ENCODE peak calls at places on chromosomes 11 and 22, in six cellular contexts. One of them, this sample, is unnamed.

GRCh38 chr22:29149841-29150555 is 55.7 kb upstream of the EMID1 start:
- DNase-seq in neuronal stem cell: no peak
- DNase-seq in iris pigment epithelial cell: no peak
- DNase-seq in NCI-H1048: no peak
- DNase-seq in EL: no peak
- DNase-seq in cardiac muscle cell: no peak
- DNase-seq in this sample: no peak

GRCh38 chr11:128506384-128506783 is 81.0 kb downstream of the ETS1 start:
- DNase-seq in iris pigment epithelial cell: no peak
- DNase-seq in cardiac muscle cell: no peak
- DNase-seq in NCI-H1048: no peak
- DNase-seq in EL: no peak
- DNase-seq in neuronal stem cell: no peak
- DNase-seq in this sample: no peak

GRCh38 chr22:44443641-44444235 is 54.3 kb downstream of the RTL6 start:
- DNase-seq in NCI-H1048: no peak
- DNase-seq in EL: no peak
- DNase-seq in neuronal stem cell: no peak
- DNase-seq in cardiac muscle cell: no peak
- DNase-seq in iris pigment epithelial cell: no peak
- DNase-seq in this sample: no peak

GRCh38 chr11:76629133-76629852 is 41.3 kb downstream of the LRRC32 start:
- DNase-seq in iris pigment epithelial cell: peak; percentile 95
- DNase-seq in EL: peak; percentile 63
- DNase-seq in neuronal stem cell: no peak
- DNase-seq in cardiac muscle cell: peak; percentile 94
- DNase-seq in NCI-H1048: no peak
- DNase-seq in this sample: no peak

GRCh38 chr22:42939941-42940653 is 74.9 kb downstream of the PACSIN2 start:
- DNase-seq in NCI-H1048: no peak
- DNase-seq in neuronal stem cell: no peak
- DNase-seq in cardiac muscle cell: peak; percentile 77
- DNase-seq in EL: peak; percentile 82
- DNase-seq in iris pigment epithelial cell: peak; percentile 89
- DNase-seq in this sample: peak; percentile 93

GRCh38 chr11:96246718-96247540 is 96.1 kb downstream of the MAML2 start:
- DNase-seq in cardiac muscle cell: no peak
- DNase-seq in neuronal stem cell: no peak
- DNase-seq in iris pigment epithelial cell: peak; percentile 88
- DNase-seq in NCI-H1048: no peak
- DNase-seq in EL: no peak
- DNase-seq in this sample: peak; percentile 67

GRCh38 chr22:42836026-42836425 is 21.0 kb downstream of the ARFGAP3 start:
- DNase-seq in EL: no peak
- DNase-seq in iris pigment epithelial cell: no peak
- DNase-seq in NCI-H1048: no peak
- DNase-seq in neuronal stem cell: no peak
- DNase-seq in cardiac muscle cell: no peak
- DNase-seq in this sample: no peak

GRCh38 chr22:42745118-42745517 is 24.4 kb upstream of the A4GALT start:
- DNase-seq in EL: peak; percentile 64
- DNase-seq in iris pigment epithelial cell: peak; percentile 51
- DNase-seq in cardiac muscle cell: peak; percentile 60
- DNase-seq in NCI-H1048: no peak
- DNase-seq in neuronal stem cell: no peak
- DNase-seq in this sample: no peak

GRCh38 chr11:14075118-14075601 is 112.6 kb downstream of the SPON1 start:
- DNase-seq in NCI-H1048: no peak
- DNase-seq in neuronal stem cell: no peak
- DNase-seq in iris pigment epithelial cell: peak; percentile 9
- DNase-seq in EL: no peak
- DNase-seq in cardiac muscle cell: no peak
- DNase-seq in this sample: peak; percentile 24

GRCh38 chr11:69925366-69926196 is 106.4 kb upstream of the FGF3 start:
- DNase-seq in neuronal stem cell: no peak
- DNase-seq in EL: no peak
- DNase-seq in cardiac muscle cell: no peak
- DNase-seq in iris pigment epithelial cell: no peak
- DNase-seq in NCI-H1048: no peak
- DNase-seq in this sample: no peak

GRCh38 chr22:46274381-46274780 is 6.6 kb downstream of the TTC38 start:
- DNase-seq in EL: no peak
- DNase-seq in cardiac muscle cell: no peak
- DNase-seq in NCI-H1048: no peak
- DNase-seq in iris pigment epithelial cell: no peak
- DNase-seq in neuronal stem cell: no peak
- DNase-seq in this sample: no peak

GRCh38 chr22:40436460-40437431 is 66.4 kb downstream of the SGSM3 start:
- DNase-seq in EL: peak; percentile 51
- DNase-seq in NCI-H1048: no peak
- DNase-seq in cardiac muscle cell: peak; percentile 78
- DNase-seq in iris pigment epithelial cell: peak; percentile 79
- DNase-seq in neuronal stem cell: peak; percentile 50
- DNase-seq in this sample: peak; percentile 66

GRCh38 chr11:8899119-8899753 is 11.8 kb upstream of the AKIP1 start:
- DNase-seq in NCI-H1048: no peak
- DNase-seq in EL: no peak
- DNase-seq in neuronal stem cell: no peak
- DNase-seq in cardiac muscle cell: no peak
- DNase-seq in iris pigment epithelial cell: no peak
- DNase-seq in this sample: no peak

GRCh38 chr11:29452131-29452530 is 564.7 kb downstream of the KCNA4 start:
- DNase-seq in EL: peak; percentile 31
- DNase-seq in cardiac muscle cell: peak; percentile 71
- DNase-seq in neuronal stem cell: no peak
- DNase-seq in iris pigment epithelial cell: peak; percentile 70
- DNase-seq in NCI-H1048: no peak
- DNase-seq in this sample: peak; percentile 81

GRCh38 chr11:117456027-117456720 is 128.5 kb downstream of the CEP164 start:
- DNase-seq in EL: no peak
- DNase-seq in iris pigment epithelial cell: no peak
- DNase-seq in neuronal stem cell: no peak
- DNase-seq in NCI-H1048: no peak
- DNase-seq in cardiac muscle cell: no peak
- DNase-seq in this sample: no peak

GRCh38 chr11:115148691-115149090 is 355.5 kb downstream of the CADM1 start:
- DNase-seq in cardiac muscle cell: no peak
- DNase-seq in NCI-H1048: no peak
- DNase-seq in iris pigment epithelial cell: no peak
- DNase-seq in neuronal stem cell: no peak
- DNase-seq in EL: no peak
- DNase-seq in this sample: no peak

GRCh38 chr11:78759067-78759466 is 184.4 kb upstream of the NARS2 start:
- DNase-seq in neuronal stem cell: no peak
- DNase-seq in NCI-H1048: no peak
- DNase-seq in EL: no peak
- DNase-seq in cardiac muscle cell: no peak
- DNase-seq in iris pigment epithelial cell: no peak
- DNase-seq in this sample: no peak

GRCh38 chr11:45468265-45468856 is 182.2 kb upstream of the SYT13 start:
- DNase-seq in neuronal stem cell: no peak
- DNase-seq in EL: peak; percentile 12
- DNase-seq in cardiac muscle cell: peak; percentile 92
- DNase-seq in iris pigment epithelial cell: peak; percentile 56
- DNase-seq in NCI-H1048: no peak
- DNase-seq in this sample: no peak

GRCh38 chr11:63698976-63699733 is 17.9 kb downstream of the RTN3 start:
- DNase-seq in NCI-H1048: no peak
- DNase-seq in iris pigment epithelial cell: no peak
- DNase-seq in cardiac muscle cell: peak; percentile 32
- DNase-seq in neuronal stem cell: no peak
- DNase-seq in EL: no peak
- DNase-seq in this sample: no peak

GRCh38 chr11:128568166-128568778 is 19.1 kb downstream of the ETS1 start:
- DNase-seq in iris pigment epithelial cell: no peak
- DNase-seq in neuronal stem cell: no peak
- DNase-seq in NCI-H1048: no peak
- DNase-seq in EL: no peak
- DNase-seq in cardiac muscle cell: no peak
- DNase-seq in this sample: no peak

GRCh38 chr11:134045799-134046635 is 22.9 kb upstream of the JAM3 start:
- DNase-seq in EL: no peak
- DNase-seq in NCI-H1048: no peak
- DNase-seq in neuronal stem cell: no peak
- DNase-seq in cardiac muscle cell: peak; percentile 18
- DNase-seq in iris pigment epithelial cell: no peak
- DNase-seq in this sample: no peak

GRCh38 chr22:23481369-23481768 is 98.7 kb downstream of the IGLL1 start:
- DNase-seq in NCI-H1048: no peak
- DNase-seq in neuronal stem cell: no peak
- DNase-seq in EL: no peak
- DNase-seq in cardiac muscle cell: no peak
- DNase-seq in iris pigment epithelial cell: no peak
- DNase-seq in this sample: no peak

GRCh38 chr11:8225589-8226036 is 38.1 kb downstream of the LMO1 start:
- DNase-seq in NCI-H1048: peak; percentile 21
- DNase-seq in neuronal stem cell: peak; percentile 86
- DNase-seq in iris pigment epithelial cell: peak; percentile 43
- DNase-seq in EL: peak; percentile 69
- DNase-seq in cardiac muscle cell: peak; percentile 72
- DNase-seq in this sample: peak; percentile 70

GRCh38 chr11:117298195-117298594 is 7.0 kb downstream of the BACE1-AS start:
- DNase-seq in iris pigment epithelial cell: no peak
- DNase-seq in neuronal stem cell: no peak
- DNase-seq in NCI-H1048: no peak
- DNase-seq in cardiac muscle cell: no peak
- DNase-seq in EL: no peak
- DNase-seq in this sample: no peak

GRCh38 chr11:14413307-14414072 is 54.5 kb upstream of the RRAS2 start:
- DNase-seq in iris pigment epithelial cell: peak; percentile 87
- DNase-seq in EL: peak; percentile 87
- DNase-seq in neuronal stem cell: no peak
- DNase-seq in cardiac muscle cell: peak; percentile 83
- DNase-seq in NCI-H1048: no peak
- DNase-seq in this sample: peak; percentile 27

GRCh38 chr22:11616811-11617210 is 3911.2 kb upstream of the OR11H1 start:
- DNase-seq in iris pigment epithelial cell: no peak
- DNase-seq in neuronal stem cell: peak; percentile 18
- DNase-seq in EL: no peak
- DNase-seq in NCI-H1048: no peak
- DNase-seq in cardiac muscle cell: no peak
- DNase-seq in this sample: no peak